ENCODE peak calls at places on chromosomes 5 and 9, in four cellular contexts. C is DND-41, W is uterus, A is aorta. H is an unnamed sample.

GRCh38 chr9:16884952-16885513 is 14.6 kb upstream of the BNC2 start:
- DNase-seq in C (peak; percentile 75), W (no peak), A (peak; percentile 68), H (no peak)

GRCh38 chr9:130579738-130580463 is 524 bp downstream of the FUBP3 start:
- DNase-seq in C (no peak), W (no peak), A (no peak), H (no peak)

GRCh38 chr9:82606761-82607382 is 456.1 kb downstream of the RASEF start:
- DNase-seq in C (peak; percentile 24), W (peak; percentile 28), A (no peak), H (no peak)

GRCh38 chr9:81499021-81499454 is 190.3 kb downstream of the TLE1 start:
- DNase-seq in C (no peak), W (peak; percentile 31), A (peak; percentile 55), H (no peak)

GRCh38 chr5:120419110-120419509 is 45.0 kb upstream of the PRR16 start:
- DNase-seq in C (peak; percentile 35), W (no peak), A (no peak), H (no peak)

GRCh38 chr9:79858509-79858908 is 286.7 kb downstream of the TLE4 start:
- DNase-seq in C (peak; percentile 13), W (no peak), A (no peak), H (peak; percentile 18)

GRCh38 chr9:135926402-135927194 is 19.3 kb upstream of the CAMSAP1 start:
- DNase-seq in C (no peak), W (no peak), A (peak; percentile 84), H (no peak)

GRCh38 chr5:66629446-66629845 is 33.3 kb downstream of the MAST4 start:
- DNase-seq in C (no peak), W (no peak), A (no peak), H (no peak)

GRCh38 chr5:38379360-38379827 is 121.0 kb downstream of the EGFLAM start:
- DNase-seq in C (peak; percentile 46), W (no peak), A (no peak), H (no peak)

GRCh38 chr9:129933709-129934586 is 98.7 kb downstream of the USP20 start:
- DNase-seq in C (no peak), W (no peak), A (no peak), H (no peak)

GRCh38 chr9:80922544-80922943 is 766.8 kb downstream of the TLE1 start:
- DNase-seq in C (no peak), W (no peak), A (no peak), H (no peak)

GRCh38 chr5:95720094-95720793 is 10.9 kb upstream of the RHOBTB3 start:
- DNase-seq in C (no peak), W (no peak), A (no peak), H (no peak)

GRCh38 chr9:113409883-113410206 is 630 bp downstream of the POLE3 start:
- DNase-seq in C (no peak), W (no peak), A (no peak), H (no peak)

GRCh38 chr9:21788752-21789151 is 13.7 kb upstream of the MTAP start:
- DNase-seq in C (no peak), W (no peak), A (no peak), H (no peak)

GRCh38 chr5:51484326-51484725 is 101.1 kb downstream of the ISL1 start:
- DNase-seq in C (no peak), W (no peak), A (no peak), H (no peak)

GRCh38 chr9:3008091-3008490 is 164.2 kb upstream of the PUM3 start:
- DNase-seq in C (no peak), W (no peak), A (no peak), H (no peak)

GRCh38 chr5:173969167-173970049 is 19.6 kb upstream of the C5orf47 start:
- DNase-seq in C (no peak), W (no peak), A (no peak), H (no peak)

GRCh38 chr5:173971681-173972080 is 17.3 kb upstream of the C5orf47 start:
- DNase-seq in C (no peak), W (no peak), A (no peak), H (no peak)

GRCh38 chr5:173973614-173973969 is 15.4 kb upstream of the C5orf47 start:
- DNase-seq in C (no peak), W (no peak), A (no peak), H (no peak)

GRCh38 chr5:173972844-173973613 is 15.9 kb upstream of the C5orf47 start:
- DNase-seq in C (peak; percentile 67), W (peak; percentile 86), A (peak; percentile 86), H (peak; percentile 69)

GRCh38 chr5:173970878-173971650 is 17.9 kb upstream of the C5orf47 start:
- DNase-seq in C (no peak), W (peak; percentile 38), A (no peak), H (no peak)
- H3K27ac ChIP-seq in C (no peak overlapping the region), W (no peak overlapping the region), A (no peak overlapping the region), H (no peak overlapping the region)

DNA sequence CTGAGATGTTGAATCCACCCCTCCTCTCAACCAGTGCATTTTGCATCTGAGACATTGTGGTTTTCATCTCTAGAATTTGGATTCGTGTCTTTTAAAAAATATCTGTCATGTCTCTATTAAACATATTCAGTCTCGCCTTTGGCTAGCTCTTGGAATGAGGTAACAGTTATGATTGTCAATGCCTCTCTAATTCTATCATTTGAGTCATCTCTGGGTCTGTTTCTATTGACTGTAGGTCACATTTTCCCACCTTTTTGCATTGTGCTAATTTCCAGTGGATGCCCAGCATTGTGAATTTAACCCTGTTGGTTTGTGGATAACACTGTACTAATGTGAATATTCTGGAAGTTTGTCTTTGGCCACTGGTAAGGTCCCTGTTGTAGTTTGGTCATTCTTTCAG is 8.4 kb upstream of the SLC6A3 start:
- DNase-seq in C (no peak), W (no peak), A (no peak), H (no peak)
- H3K9me3 ChIP-seq in C (peaks cover 47% of the 10 kb centered on the region), W (peaks cover 5% of the 10 kb centered on the region), A (peaks cover 7% of the 10 kb centered on the region), H (no peaks in the 10 kb centered on the region)

GRCh38 chr9:37996050-37996811 is 72.8 kb downstream of the SHB start:
- DNase-seq in C (no peak), W (no peak), A (peak; percentile 31), H (no peak)
- H3K27ac ChIP-seq in C (no peak overlapping the region), W (no peak overlapping the region), A (no peak overlapping the region), H (no peak overlapping the region)

DNA sequence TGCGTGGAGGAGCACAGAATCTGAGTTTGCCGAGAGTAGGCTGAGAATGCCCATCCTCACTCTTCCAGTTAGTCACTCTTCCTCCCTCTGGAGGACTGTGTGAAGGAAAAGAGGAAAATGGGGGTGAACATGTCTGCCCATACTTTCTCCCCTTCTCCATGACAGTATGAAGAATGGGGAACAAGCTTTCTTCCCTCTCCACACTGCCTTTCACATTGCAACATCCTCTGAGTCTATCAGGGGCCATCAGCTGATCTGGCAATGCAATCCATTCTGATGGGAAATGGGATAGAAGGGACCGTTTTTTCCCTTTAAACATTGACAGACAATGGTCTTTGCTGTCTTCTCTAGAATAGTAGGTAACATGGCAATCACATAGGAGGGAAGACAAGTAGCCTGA is 56.8 kb downstream of the UGCG start:
- DNase-seq in C (no peak), W (no peak), A (no peak), H (no peak)
- H3K9me3 ChIP-seq in C (no peaks in the 10 kb centered on the region), W (no peaks in the 10 kb centered on the region), A (no peaks in the 10 kb centered on the region), H (no peaks in the 10 kb centered on the region)

DNA sequence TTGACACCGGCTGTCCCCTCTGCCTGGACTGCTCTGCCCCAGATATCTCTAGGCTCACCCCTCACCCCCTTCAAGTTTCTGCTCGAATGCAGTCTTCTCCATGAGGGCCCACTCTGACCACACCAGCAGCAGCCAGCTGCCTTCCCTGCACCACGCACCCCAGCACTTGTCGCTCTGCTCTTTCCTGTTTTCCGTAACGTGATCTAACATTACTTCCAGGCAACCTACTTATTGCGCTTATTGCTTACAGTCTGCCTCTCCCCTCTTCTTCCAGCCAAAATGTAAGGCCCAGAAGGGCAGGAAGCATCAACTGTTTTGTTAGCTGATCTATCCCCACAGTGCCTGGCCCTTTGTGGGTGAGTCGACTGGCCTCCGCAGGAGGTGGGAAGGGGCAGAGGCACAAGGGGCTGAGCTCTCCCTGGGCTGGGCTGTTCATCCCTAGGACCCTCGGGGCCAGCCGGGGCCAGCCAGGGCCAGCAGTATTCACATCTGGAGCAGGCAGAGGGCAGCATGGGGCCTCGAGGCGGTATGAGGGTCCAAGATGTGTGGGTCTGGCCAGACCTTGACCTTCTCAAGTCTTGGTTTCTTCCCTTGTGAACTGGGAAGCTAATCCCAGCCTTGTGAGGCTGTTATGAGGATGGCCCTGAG is 11.6 kb upstream of the DBN1 start:
- DNase-seq in C (no peak), W (peak; percentile 15), A (no peak), H (no peak)
- H3K27ac ChIP-seq in C (no peak overlapping the region), W (peak overlapping the region; percentile 18), A (no peak overlapping the region), H (no peak overlapping the region)

GRCh38 chr5:179994622-179995323 is 76.8 kb downstream of the RNF130 start:
- DNase-seq in C (no peak), W (no peak), A (no peak), H (no peak)
- H3K9me3 ChIP-seq in C (no peaks in the 10 kb centered on the region), W (no peaks in the 10 kb centered on the region), A (peaks cover 4% of the 10 kb centered on the region), H (no peaks in the 10 kb centered on the region)

GRCh38 chr9:27590636-27591035 is 17.4 kb upstream of the C9orf72 start:
- DNase-seq in C (no peak), W (no peak), A (no peak), H (no peak)

GRCh38 chr9:27586200-27586599 is 12.9 kb upstream of the C9orf72 start:
- DNase-seq in C (no peak), W (no peak), A (no peak), H (no peak)

GRCh38 chr9:27595733-27596132 is 22.5 kb upstream of the C9orf72 start:
- DNase-seq in C (no peak), W (no peak), A (no peak), H (no peak)

DNA sequence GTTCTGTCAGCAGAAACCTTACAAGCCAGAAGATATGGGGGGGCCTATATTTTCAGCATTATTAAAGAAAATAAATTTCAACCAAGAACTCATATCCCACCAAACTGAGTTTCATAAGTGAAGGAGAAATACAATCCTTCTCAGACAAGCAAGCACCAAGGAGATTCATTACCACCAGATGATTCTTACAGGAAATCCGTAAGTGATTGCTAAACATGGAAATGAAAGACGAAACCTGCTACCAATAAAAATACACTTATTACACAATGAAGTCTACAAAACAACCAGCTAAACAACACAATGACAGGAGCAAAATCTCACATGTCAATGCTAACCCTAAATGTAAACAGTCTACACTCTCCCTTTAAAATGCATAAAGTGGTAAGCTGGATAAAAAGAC is 17.8 kb upstream of the C9orf72 start:
- DNase-seq in C (no peak), W (no peak), A (no peak), H (no peak)
- H3K27ac ChIP-seq in C (no peak overlapping the region), W (no peak overlapping the region), A (no peak overlapping the region), H (no peak overlapping the region)

GRCh38 chr5:2188661-2189060 is 305.9 kb upstream of the IRX4 start:
- DNase-seq in C (no peak), W (no peak), A (no peak), H (no peak)

GRCh38 chr5:2191972-2192371 is 309.2 kb upstream of the IRX4 start:
- DNase-seq in C (no peak), W (no peak), A (no peak), H (no peak)

GRCh38 chr5:2188137-2188536 is 305.4 kb upstream of the IRX4 start:
- DNase-seq in C (no peak), W (no peak), A (no peak), H (no peak)

GRCh38 chr5:2192496-2192895 is 309.8 kb upstream of the IRX4 start:
- DNase-seq in C (no peak), W (no peak), A (no peak), H (no peak)

GRCh38 chr5:2190549-2190948 is 307.8 kb upstream of the IRX4 start:
- DNase-seq in C (no peak), W (no peak), A (no peak), H (no peak)
- H3K9me3 ChIP-seq in C (no peaks in the 10 kb centered on the region), W (no peaks in the 10 kb centered on the region), A (peaks cover 8% of the 10 kb centered on the region), H (no peaks in the 10 kb centered on the region)

GRCh38 chr9:137222190-137223077 is at the start of gene RNF208:
- DNase-seq in C (no peak), W (no peak), A (no peak), H (peak; percentile 29)
- H3K27ac ChIP-seq in C (peak within 1 kb of the TSS; percentile 85), W (peak within 1 kb of the TSS; percentile 90), A (no peak within 1 kb of the TSS), H (peak within 1 kb of the TSS; percentile 80)

H was measured in naive thymus-derived CD4-positive, alpha-beta T cell.